ENCODE peak calls at places on chromosomes 4 and X, in nine cellular contexts. K, N, Z, W, E, G, P, L and B are unnamed samples. For H3K4me1, the result is how much of the 10 kb centered on the place peaks cover.

GRCh38 chr4:28557755-28558154 is 1697.1 kb downstream of the STIM2 start:
- DNase-seq in K (no peak), N (no peak), Z (no peak), W (no peak), E (peak), G (no peak), P (no peak), L (no peak), B (no peak)

GRCh38 chrX:70455366-70456202 is 10.9 kb downstream of the DLG3 start:
- DNase-seq in K (no peak), N (no peak), Z (no peak), W (no peak), E (no peak), G (no peak), P (no peak), L (no peak), B (peak)

GRCh38 chrX:45709381-45709780 is 508.7 kb upstream of the DIPK2B start:
- DNase-seq in K (no peak), N (no peak), Z (no peak), W (no peak), E (peak), G (no peak), P (no peak), L (no peak), B (no peak)

GRCh38 chr4:102338405-102338804 is 6.9 kb downstream of the SLC39A8 start:
- DNase-seq in K (no peak), N (no peak), Z (no peak), W (no peak), E (peak), G (no peak), P (no peak), L (no peak), B (no peak)

GRCh38 chrX:136162827-136163427 is 15.6 kb downstream of the FHL1 start:
- DNase-seq in K (peak), N (peak), Z (peak), W (peak), E (peak), G (peak), P (no peak), L (peak), B (no peak)

GRCh38 chr4:149176019-149176418 is 639.6 kb downstream of the IQCM start:
- DNase-seq in K (no peak), N (no peak), Z (no peak), W (no peak), E (no peak), G (peak), P (no peak), L (no peak), B (no peak)

GRCh38 chr4:147733614-147734344 is 1.9 kb downstream of the ARHGAP10 start:
- DNase-seq in K (no peak), N (no peak), Z (peak), W (peak), E (peak), G (no peak), P (no peak), L (no peak), B (no peak)

GRCh38 chr4:176238157-176238608 is 30.8 kb downstream of the ASB5 start:
- DNase-seq in K (no peak), N (no peak), Z (no peak), W (no peak), E (no peak), G (no peak), P (no peak), L (no peak), B (no peak)

GRCh38 chr4:137703225-137703624 is 170.9 kb upstream of the PCDH18 start:
- DNase-seq in K (no peak), N (no peak), Z (no peak), W (no peak), E (no peak), G (no peak), P (no peak), L (no peak), B (no peak)

GRCh38 chr4:88592600-88593448 is 544 bp downstream of the HERC3 start:
- DNase-seq in K (peak), N (peak), Z (peak), W (peak), E (peak), G (peak), P (peak), L (peak), B (peak)

GRCh38 chrX:118536687-118537461 is 41.3 kb downstream of the DOCK11 start:
- DNase-seq in K (no peak), N (peak), Z (no peak), W (no peak), E (no peak), G (peak), P (no peak), L (peak), B (no peak)

GRCh38 chr4:34878961-34879360 is 1365.4 kb downstream of the ARAP2 start:
- DNase-seq in K (no peak), N (no peak), Z (no peak), W (no peak), E (no peak), G (no peak), P (no peak), L (no peak), B (no peak)

GRCh38 chr4:78710536-78710935 is 65.6 kb upstream of the BMP2K start:
- DNase-seq in K (peak), N (no peak), Z (no peak), W (no peak), E (peak), G (no peak), P (no peak), L (peak), B (no peak)

GRCh38 chrX:72245461-72246089 is 6.7 kb upstream of the ERCC6L start:
- DNase-seq in K (peak), N (peak), Z (no peak), W (no peak), E (peak), G (peak), P (no peak), L (peak), B (peak)

GRCh38 chr4:110702326-110702725 is 79.4 kb upstream of the PITX2 start:
- DNase-seq in K (no peak), N (no peak), Z (no peak), W (no peak), E (no peak), G (no peak), P (no peak), L (no peak), B (no peak)

GRCh38 chrX:39874202-39874816 is 223.4 kb downstream of the BCOR start:
- DNase-seq in K (no peak), N (no peak), Z (no peak), W (no peak), E (peak), G (no peak), P (no peak), L (no peak), B (no peak)

GRCh38 chr4:74615411-74615810 is 170.5 kb downstream of the AREG start:
- DNase-seq in K (no peak), N (no peak), Z (no peak), W (no peak), E (no peak), G (no peak), P (no peak), L (peak), B (no peak)

GRCh38 chr4:1603413-1604135 is 80.5 kb downstream of the FAM53A start:
- DNase-seq in K (no peak), N (no peak), Z (no peak), W (no peak), E (no peak), G (no peak), P (no peak), L (no peak), B (peak)

GRCh38 chr4:72767903-72768817 is 199.1 kb upstream of the ADAMTS3 start:
- DNase-seq in K (no peak), N (no peak), Z (no peak), W (no peak), E (peak), G (no peak), P (no peak), L (no peak), B (no peak)

GRCh38 chr4:39655206-39655605 is 16.5 kb upstream of the SMIM14 start:
- DNase-seq in K (no peak), N (no peak), Z (no peak), W (no peak), E (no peak), G (no peak), P (no peak), L (no peak), B (no peak)

GRCh38 chrX:252421-253291 is 28.5 kb upstream of the PLCXD1 start:
- DNase-seq in K (no peak), N (no peak), Z (no peak), W (no peak), E (no peak), G (no peak), P (no peak), L (no peak), B (no peak)

GRCh38 chr4:71855944-71856343 is 72.1 kb upstream of the GC start:
- DNase-seq in K (no peak), N (no peak), Z (no peak), W (no peak), E (no peak), G (no peak), P (no peak), L (no peak), B (no peak)

GRCh38 chrX:151384807-151385206 is 12.2 kb upstream of the VMA21 start:
- DNase-seq in K (no peak), N (no peak), Z (no peak), W (no peak), E (no peak), G (no peak), P (no peak), L (no peak), B (no peak)

GRCh38 chr4:81421346-81422218 is 50.1 kb downstream of the RASGEF1B start:
- DNase-seq in K (no peak), N (no peak), Z (no peak), W (no peak), E (peak), G (no peak), P (no peak), L (no peak), B (no peak)

GRCh38 chr4:2834001-2834921 is 9.4 kb upstream of the ADD1 start:
- DNase-seq in K (no peak), N (no peak), Z (no peak), W (peak), E (no peak), G (no peak), P (no peak), L (no peak), B (no peak)

GRCh38 chrX:66728818-66729271 is 90.0 kb upstream of the EDA2R start:
- DNase-seq in K (no peak), N (peak), Z (peak), W (peak), E (peak), G (peak), P (no peak), L (peak), B (no peak)

GRCh38 chrX:56382278-56382677 is 150.1 kb downstream of the KLF8 start:
- DNase-seq in K (no peak), N (no peak), Z (no peak), W (no peak), E (no peak), G (no peak), P (no peak), L (no peak), B (no peak)

GRCh38 chr4:136438645-136439044 is 1093.6 kb downstream of the PCDH18 start:
- DNase-seq in K (no peak), N (no peak), Z (no peak), W (no peak), E (no peak), G (no peak), P (no peak), L (no peak), B (no peak)

GRCh38 chr4:88533937-88534750 is 10.6 kb upstream of the PYURF start:
- DNase-seq in K (no peak), N (no peak), Z (no peak), W (no peak), E (peak), G (no peak), P (no peak), L (peak), B (no peak)

GRCh38 chrX:29699214-29699613 is 516.1 kb upstream of the MAGEB2 start:
- DNase-seq in K (no peak), N (no peak), Z (no peak), W (no peak), E (no peak), G (no peak), P (no peak), L (no peak), B (no peak)

GRCh38 chr4:54495091-54495490 is 162.7 kb upstream of the KIT start:
- DNase-seq in K (no peak), N (no peak), Z (no peak), W (no peak), E (peak), G (no peak), P (no peak), L (no peak), B (no peak)

GRCh38 chr4:184503869-184504300 is 29.5 kb upstream of the IRF2 start:
- DNase-seq in K (no peak), N (no peak), Z (no peak), W (no peak), E (peak), G (no peak), P (no peak), L (peak), B (peak)

GRCh38 chrX:133337250-133337649 is 78.0 kb downstream of the GPC4 start:
- DNase-seq in K (no peak), N (no peak), Z (peak), W (no peak), E (no peak), G (no peak), P (no peak), L (peak), B (peak)

GRCh38 chrX:133333154-133333750 is 82.0 kb downstream of the GPC4 start:
- DNase-seq in K (no peak), N (no peak), Z (no peak), W (no peak), E (no peak), G (no peak), P (no peak), L (peak), B (no peak)

DNA sequence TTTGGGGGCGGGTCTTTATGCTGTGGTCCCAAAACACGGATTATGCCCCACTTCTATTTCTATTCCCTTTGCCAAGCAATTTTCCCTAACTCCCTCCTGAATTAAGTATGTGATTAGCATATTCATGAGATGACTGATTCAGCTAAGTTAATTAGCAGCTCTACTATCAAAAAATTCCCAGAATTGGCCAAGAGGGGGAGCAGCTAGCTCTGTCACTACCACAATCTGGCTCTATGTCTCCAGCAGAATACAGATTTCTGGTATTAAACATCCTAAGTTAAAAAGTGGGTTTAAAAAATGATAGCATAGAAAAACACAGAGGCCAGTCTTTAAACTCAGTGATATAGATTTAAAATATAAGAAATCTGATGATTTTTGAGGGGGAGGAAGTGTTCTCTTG is 80.3 kb downstream of the GPC4 start:
- DNase-seq in K (no peak), N (peak), Z (peak), W (no peak), E (peak), G (peak), P (no peak), L (peak), B (no peak)
- TF ChIP-seq CTCF in K (peak), N (peak), Z (peak), W (peak), E (peak), G (peak), P (peak), L (peak), B (peak)

GRCh38 chr4:36256398-36256828 is 12.1 kb upstream of the ARAP2 start:
- DNase-seq in K (no peak), N (no peak), Z (no peak), W (no peak), E (no peak), G (no peak), P (no peak), L (no peak), B (no peak)
- H3K27ac ChIP-seq in K (no peak), N (no peak), Z (no peak), W (no peak), E (no peak), G (no peak), P (no peak), L (no peak), B (no peak)

DNA sequence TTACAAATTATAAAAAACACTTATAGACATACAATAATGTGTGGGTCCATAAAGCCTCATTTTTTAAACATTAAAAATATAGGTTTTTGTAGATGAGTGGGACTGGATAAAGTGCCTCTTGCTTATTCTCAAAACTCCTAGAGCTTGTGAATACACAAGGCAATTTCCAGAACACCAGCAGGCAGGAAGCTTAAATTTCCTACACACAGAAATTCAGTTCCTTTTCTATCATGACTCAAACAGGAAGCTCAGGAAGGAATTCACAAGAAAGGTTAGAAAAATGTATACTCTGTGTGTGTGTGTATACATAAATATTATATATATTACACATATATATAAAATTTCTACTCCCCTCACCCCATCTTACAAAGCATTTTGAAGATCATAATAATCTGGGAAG is 11.3 kb downstream of the MAGEB6 start:
- DNase-seq in K (no peak), N (no peak), Z (no peak), W (no peak), E (no peak), G (no peak), P (no peak), L (no peak), B (no peak)
- H3K4me1 ChIP-seq in K (under half), N (under half), Z (under half), W (under half), E (under half), G (under half), P (under half), L (under half), B (under half)

DNA sequence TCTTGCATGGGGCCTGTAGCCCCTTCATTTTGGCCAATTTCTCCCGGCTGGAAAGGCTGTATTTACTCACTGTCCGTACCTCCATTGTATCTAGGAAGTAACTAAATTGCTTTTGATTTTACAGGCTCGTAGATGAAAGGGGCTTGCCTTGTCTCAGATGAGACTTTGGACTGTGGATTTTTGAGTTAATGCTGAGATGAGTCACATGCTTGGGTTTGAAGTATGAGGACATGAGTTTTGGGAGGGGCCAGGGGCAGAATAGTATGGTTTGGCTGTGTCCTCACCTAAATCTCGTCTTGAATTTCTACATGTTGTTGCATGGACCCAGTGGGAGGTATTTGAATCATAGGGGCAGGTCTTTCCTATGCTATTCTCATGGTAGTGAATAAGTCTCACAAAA is 407.6 kb upstream of the NDST3 start:
- DNase-seq in K (no peak), N (no peak), Z (no peak), W (no peak), E (peak), G (no peak), P (no peak), L (no peak), B (no peak)
- TF ChIP-seq CTCF in K (no peak), N (no peak), Z (no peak), W (no peak), E (no peak), G (no peak), P (no peak), L (no peak), B (no peak)

GRCh38 chr4:140720387-140721087 is 35.6 kb downstream of the TBC1D9 start:
- DNase-seq in K (no peak), N (no peak), Z (no peak), W (no peak), E (no peak), G (peak), P (no peak), L (no peak), B (no peak)

GRCh38 chr4:140721088-140721421 is 35.1 kb downstream of the TBC1D9 start:
- DNase-seq in K (no peak), N (no peak), Z (no peak), W (no peak), E (no peak), G (peak), P (no peak), L (no peak), B (no peak)

GRCh38 chr4:140718240-140718639 is 37.9 kb downstream of the TBC1D9 start:
- DNase-seq in K (no peak), N (no peak), Z (no peak), W (no peak), E (peak), G (no peak), P (no peak), L (peak), B (no peak)

GRCh38 chr4:140719022-140719421 is 37.2 kb downstream of the TBC1D9 start:
- DNase-seq in K (no peak), N (no peak), Z (no peak), W (no peak), E (peak), G (no peak), P (no peak), L (peak), B (no peak)

DNA sequence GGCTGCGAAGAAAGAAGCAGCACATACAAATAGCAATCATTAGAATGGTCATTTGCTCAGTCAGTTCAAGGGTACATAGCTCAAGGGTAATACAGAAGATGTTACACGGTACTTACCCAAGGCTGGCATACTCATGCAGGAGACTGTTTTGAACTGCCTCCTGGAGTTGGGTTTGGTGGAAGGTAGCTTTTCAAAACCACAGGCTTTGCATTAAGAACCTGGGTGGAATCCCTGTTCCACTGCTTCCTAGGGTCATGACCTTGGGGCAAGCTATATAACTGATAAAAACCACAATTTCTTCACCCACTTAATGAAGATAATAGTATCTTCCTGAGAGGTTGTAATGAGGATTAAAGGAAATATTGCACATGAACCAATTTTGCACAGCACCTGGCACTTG is 36.5 kb downstream of the TBC1D9 start:
- DNase-seq in K (no peak), N (no peak), Z (no peak), W (no peak), E (no peak), G (peak), P (no peak), L (no peak), B (no peak)
- H3K27ac ChIP-seq in K (no peak), N (no peak), Z (no peak), W (no peak), E (no peak), G (no peak), P (no peak), L (no peak), B (no peak)